ENCODE peak calls at places on chromosome X, in six cellular contexts. O, M, R, N, U and E are unnamed samples.
A peak's percentile ranks its signal among the peaks of the same experiment; 100 is the strongest.

GRCh38 chrX:106999002-106999975 is 723 bp downstream of the MORC4 start:
- DNase-seq in O (peak; percentile 64), M (peak; percentile 42), R (peak; percentile 20), N (peak; percentile 72), U (peak; percentile 67), E (peak; percentile 77)

GRCh38 chrX:49186125-49187027 is at the start of gene PRICKLE3:
- DNase-seq in O (peak; percentile 46), M (peak; percentile 82), R (peak; percentile 82), N (peak; percentile 83), U (peak; percentile 87), E (peak; percentile 82)

GRCh38 chrX:14015294-14015693 is 14.4 kb downstream of the GEMIN8 start:
- DNase-seq in O (peak; percentile 25), M (no peak), R (no peak), N (no peak), U (no peak), E (no peak)

GRCh38 chrX:24023972-24024664 is 2.9 kb downstream of the KLHL15 start:
- DNase-seq in O (peak; percentile 26), M (no peak), R (no peak), N (no peak), U (peak; percentile 42), E (no peak)

GRCh38 chrX:11100281-11101035 is 10.7 kb upstream of the HCCS start:
- DNase-seq in O (peak; percentile 76), M (peak; percentile 60), R (peak; percentile 14), N (no peak), U (no peak), E (peak; percentile 53)

GRCh38 chrX:13803116-13803515 is 13.8 kb downstream of the GPM6B start:
- DNase-seq in O (no peak), M (peak; percentile 50), R (no peak), N (no peak), U (no peak), E (no peak)

GRCh38 chrX:148310402-148311200 is 189.8 kb upstream of the AFF2 start:
- DNase-seq in O (no peak), M (no peak), R (no peak), N (no peak), U (peak; percentile 85), E (no peak)

GRCh38 chrX:131287556-131288179 is 1.4 kb downstream of the IGSF1 start:
- DNase-seq in O (no peak), M (no peak), R (no peak), N (no peak), U (no peak), E (no peak)

GRCh38 chrX:85012098-85012497 is 8.4 kb downstream of the APOOL start:
- DNase-seq in O (no peak), M (no peak), R (no peak), N (no peak), U (no peak), E (no peak)

GRCh38 chrX:57906790-57907189 is 3.5 kb downstream of the ZXDA start:
- DNase-seq in O (peak; percentile 68), M (no peak), R (no peak), N (no peak), U (no peak), E (no peak)

GRCh38 chrX:13689519-13690211 is 737 bp downstream of the RAB9A start:
- DNase-seq in O (no peak), M (peak; percentile 19), R (no peak), N (no peak), U (peak; percentile 21), E (no peak)

GRCh38 chrX:19174401-19175025 is 52.2 kb upstream of the ADGRG2 start:
- DNase-seq in O (peak; percentile 30), M (no peak), R (no peak), N (peak; percentile 66), U (no peak), E (no peak)

GRCh38 chrX:9464435-9465371 is at the start of gene TBL1X:
- DNase-seq in O (peak; percentile 40), M (peak; percentile 41), R (peak; percentile 72), N (no peak), U (peak; percentile 71), E (peak; percentile 67)

GRCh38 chrX:26586570-26586969 is 370.6 kb downstream of the MAGEB5 start:
- DNase-seq in O (no peak), M (no peak), R (no peak), N (no peak), U (no peak), E (no peak)

GRCh38 chrX:97691901-97692455 is 808.3 kb downstream of the RPA4 start:
- DNase-seq in O (peak; percentile 2), M (no peak), R (no peak), N (no peak), U (no peak), E (no peak)

GRCh38 chrX:32408389-32408788 is 803.0 kb downstream of the DMD start:
- DNase-seq in O (peak; percentile 2), M (peak; percentile 24), R (no peak), N (no peak), U (peak; percentile 62), E (no peak)

GRCh38 chrX:138765061-138765460 is 53.5 kb upstream of the FGF13 start:
- DNase-seq in O (no peak), M (no peak), R (no peak), N (no peak), U (no peak), E (no peak)

GRCh38 chrX:2658585-2659292 is 32.4 kb upstream of the CD99 start:
- DNase-seq in O (no peak), M (peak; percentile 24), R (no peak), N (no peak), U (peak; percentile 35), E (no peak)

GRCh38 chrX:2652106-2652505 is 39.0 kb upstream of the CD99 start:
- DNase-seq in O (no peak), M (peak; percentile 57), R (no peak), N (no peak), U (peak; percentile 19), E (no peak)

GRCh38 chrX:2657532-2657931 is 33.6 kb upstream of the CD99 start:
- DNase-seq in O (no peak), M (no peak), R (no peak), N (no peak), U (no peak), E (no peak)

GRCh38 chrX:2654436-2655340 is 36.4 kb upstream of the CD99 start:
- DNase-seq in O (no peak), M (no peak), R (no peak), N (no peak), U (no peak), E (no peak)

GRCh38 chrX:2656243-2656836 is 34.8 kb upstream of the CD99 start:
- DNase-seq in O (no peak), M (no peak), R (no peak), N (no peak), U (no peak), E (no peak)
- TF ChIP-seq CTCF in O (no peak), M (no peak), R (no peak), N (no peak), U (no peak), E (no peak)

DNA sequence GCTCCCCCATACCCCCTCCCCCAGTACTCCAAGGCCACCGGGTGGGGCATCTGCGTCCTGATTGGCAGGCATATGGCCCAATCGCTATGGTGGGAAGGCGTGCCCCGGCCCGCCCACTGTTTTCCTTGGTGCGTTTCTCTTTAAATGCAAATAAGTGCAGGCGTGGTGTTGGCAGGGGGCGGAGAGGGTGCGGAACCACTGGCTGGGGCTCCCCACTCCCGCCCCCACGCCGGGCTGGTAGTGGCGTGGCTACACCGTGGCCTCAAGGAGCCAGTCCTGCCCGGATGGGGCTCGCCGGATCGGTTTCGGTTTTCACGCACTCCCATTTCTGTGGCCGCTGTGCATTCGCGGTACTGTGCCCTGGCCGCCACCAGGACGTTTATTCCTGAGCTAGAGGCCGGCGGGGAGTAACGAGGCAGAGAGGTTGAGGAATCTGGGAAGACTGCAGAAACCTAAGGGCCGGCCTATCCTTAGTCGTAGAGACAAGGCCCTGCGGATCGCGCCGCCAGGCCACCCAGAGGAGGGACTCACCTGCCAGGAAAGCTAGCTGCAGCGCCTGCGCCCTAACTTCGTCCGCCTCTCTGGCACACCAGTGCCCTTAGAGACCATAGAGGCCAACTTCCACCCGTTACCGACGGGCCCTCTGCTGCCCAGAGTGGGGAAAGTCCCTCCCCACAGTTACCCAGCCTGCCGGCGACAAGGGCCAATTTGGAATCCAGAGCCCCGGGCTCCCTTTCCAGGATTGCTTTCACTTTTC is 405 bp upstream of the AMER1 start:
- DNase-seq in O (peak; percentile 91), M (peak; percentile 87), R (peak; percentile 93), N (peak; percentile 95), U (peak; percentile 91), E (peak; percentile 95)
- TF ChIP-seq CTCF in O (no peak), M (no peak), R (peak; percentile 14), N (no peak), U (peak; percentile 46), E (no peak)

GRCh38 chrX:136572030-136572429 is 40.0 kb downstream of the VGLL1 start:
- DNase-seq in O (no peak), M (no peak), R (no peak), N (no peak), U (peak; percentile 4), E (no peak)
- TF ChIP-seq CTCF in O (no peak), M (no peak), R (no peak), N (no peak), U (peak; percentile 45), E (no peak)

GRCh38 chrX:21481761-21482160 is 107.5 kb downstream of the CNKSR2 start:
- DNase-seq in O (no peak), M (no peak), R (no peak), N (no peak), U (no peak), E (no peak)

GRCh38 chrX:21479695-21480280 is 105.6 kb downstream of the CNKSR2 start:
- DNase-seq in O (peak; percentile 74), M (peak; percentile 62), R (no peak), N (no peak), U (peak; percentile 47), E (no peak)
- TF ChIP-seq CTCF in O (peak; percentile 64), M (peak; percentile 56), R (no peak), N (no peak), U (peak; percentile 69), E (no peak)

DNA sequence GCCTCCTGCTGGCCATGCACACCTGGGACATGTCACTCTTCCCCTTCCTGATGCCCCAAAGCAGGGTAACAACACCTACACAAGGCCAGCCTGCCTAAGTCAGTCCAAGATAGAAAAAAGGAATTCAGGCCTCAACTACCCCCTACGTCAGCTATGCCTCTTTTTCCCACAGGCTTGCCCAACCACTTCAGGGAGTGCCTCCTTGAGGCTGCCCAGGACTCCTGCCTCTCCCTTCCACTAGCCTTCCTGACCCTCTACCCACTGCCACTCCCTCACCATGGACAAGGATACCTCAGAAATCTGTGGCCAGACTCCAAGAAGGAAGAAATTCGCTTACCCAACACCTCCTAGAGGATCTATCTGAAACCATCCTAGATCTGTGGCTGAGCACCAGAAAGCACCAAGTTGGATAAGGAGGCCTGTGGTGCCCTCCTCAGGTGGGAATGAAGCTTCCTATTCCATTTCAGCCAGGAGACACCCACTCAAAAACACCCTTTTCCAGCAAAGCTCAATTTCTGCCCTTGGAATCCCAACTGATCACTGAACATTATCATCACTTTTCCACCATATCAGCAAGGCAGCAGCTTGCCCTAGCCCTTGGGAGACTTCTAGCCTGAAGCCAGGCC is 1.8 kb downstream of the KDM5C start:
- DNase-seq in O (peak; percentile 1), M (no peak), R (no peak), N (no peak), U (no peak), E (peak; percentile 16)
- TF ChIP-seq CTCF in O (no peak), M (no peak), R (no peak), N (no peak), U (no peak), E (no peak)